ENCODE peak calls at places on chromosomes 6 and 20, in seven cellular contexts. I is PC-3, B is ascending aorta, M is cardiac muscle cell, S is body of pancreas, G is foreskin fibroblast, K is bronchial epithelial cell. U is an unnamed sample.
A peak's percentile ranks its signal among the peaks of the same experiment; 100 is the strongest.

GRCh38 chr6:157644043-157644810 is 178.8 kb upstream of the SNX9 start:
- DNase-seq in K (peak; percentile 5), I (peak; percentile 28), S (no peak), G (peak; percentile 68), B (no peak), M (peak; percentile 27), U (peak; percentile 64)

GRCh38 chr6:15464211-15464725 is 198.6 kb downstream of the DTNBP1 start:
- DNase-seq in K (no peak), S (peak; percentile 60), G (no peak), M (no peak), B (no peak), I (peak; percentile 54), U (peak; percentile 43)

GRCh38 chr6:111114484-111114883 is 27.2 kb downstream of the SLC16A10 start:
- DNase-seq in I (no peak), M (peak; percentile 16), B (no peak), S (no peak), G (no peak), K (no peak), U (no peak)

GRCh38 chr6:152121910-152122309 is 314.4 kb downstream of the ESR1 start:
- DNase-seq in B (no peak), K (no peak), M (no peak), G (no peak), I (no peak), S (peak; percentile 35), U (no peak)

GRCh38 chr6:104686550-104687155 is 173.1 kb downstream of the HACE1 start:
- DNase-seq in K (no peak), G (no peak), S (peak; percentile 20), B (no peak), M (no peak), I (no peak), U (no peak)

GRCh38 chr6:105991561-105992314 is 94.4 kb upstream of the PRDM1 start:
- DNase-seq in I (peak; percentile 22), S (peak; percentile 55), B (no peak), G (peak; percentile 24), K (peak; percentile 40), M (no peak), U (peak; percentile 39)

GRCh38 chr6:66094615-66095014 is 387.6 kb upstream of the EYS start:
- DNase-seq in I (no peak), K (no peak), G (no peak), M (no peak), S (no peak), B (no peak), U (no peak)

GRCh38 chr6:154164397-154164796 is 125.4 kb downstream of the OPRM1 start:
- DNase-seq in K (no peak), I (no peak), G (peak; percentile 73), S (peak; percentile 31), B (no peak), M (peak; percentile 95), U (no peak)

GRCh38 chr6:53165333-53165732 is 16.7 kb upstream of the GCM1 start:
- DNase-seq in I (no peak), M (no peak), B (no peak), S (no peak), G (no peak), K (no peak), U (no peak)

GRCh38 chr20:59123677-59124060 is 40.0 kb upstream of the ZNF831 start:
- DNase-seq in M (no peak), B (no peak), S (no peak), G (no peak), K (no peak), I (no peak), U (no peak)

GRCh38 chr6:151239603-151240035 is at the start of gene AKAP12:
- DNase-seq in G (peak; percentile 74), K (no peak), S (no peak), I (no peak), M (peak; percentile 71), B (peak; percentile 11), U (peak; percentile 15)

GRCh38 chr6:143329323-143329722 is 121.2 kb downstream of the ADAT2 start:
- DNase-seq in I (peak; percentile 52), G (no peak), K (peak; percentile 91), S (no peak), B (no peak), M (no peak), U (peak; percentile 86)

GRCh38 chr20:881051-881820 is 34.9 kb downstream of the ANGPT4 start:
- DNase-seq in K (peak; percentile 83), B (no peak), S (no peak), M (peak; percentile 57), G (peak; percentile 44), I (peak; percentile 72), U (peak; percentile 88)

GRCh38 chr20:51612896-51613295 is 70.4 kb upstream of the NFATC2 start:
- DNase-seq in B (no peak), G (no peak), M (no peak), I (no peak), S (no peak), K (no peak), U (no peak)

GRCh38 chr20:51613576-51613975 is 71.1 kb upstream of the NFATC2 start:
- DNase-seq in M (no peak), K (no peak), G (no peak), B (no peak), S (no peak), I (no peak), U (no peak)

GRCh38 chr20:51611625-51611890 is 69.0 kb upstream of the NFATC2 start:
- DNase-seq in M (no peak), I (no peak), K (no peak), S (no peak), B (no peak), G (no peak), U (no peak)

GRCh38 chr20:51610761-51611624 is 68.5 kb upstream of the NFATC2 start:
- DNase-seq in K (no peak), I (no peak), G (peak; percentile 32), M (no peak), B (no peak), S (no peak), U (no peak)

DNA sequence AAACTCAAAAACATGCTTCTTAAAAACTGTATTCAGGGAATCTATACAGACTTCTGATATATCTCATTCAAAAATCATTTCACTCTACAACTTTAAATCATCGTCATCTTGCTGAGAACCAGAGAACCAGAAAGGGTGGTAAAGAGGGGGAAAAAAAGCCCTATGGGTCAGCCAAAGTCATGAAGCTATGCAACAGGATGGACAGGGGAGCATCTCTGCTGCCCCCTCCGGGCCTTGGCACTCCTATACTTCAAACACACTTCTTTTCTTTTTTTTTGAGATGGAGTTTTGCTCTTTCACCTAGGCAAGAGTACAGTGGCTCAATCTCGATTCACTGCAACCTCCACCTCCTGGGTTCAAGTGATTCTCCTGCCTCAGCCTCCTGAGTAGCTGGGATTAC is 73.5 kb upstream of the NFATC2 start:
- DNase-seq in B (no peak), K (no peak), S (no peak), M (no peak), G (no peak), I (peak; percentile 30), U (no peak)
- TF ChIP-seq CTCF in B (no peak), K (no peak), S (no peak), M (no peak), G (no peak), I (peak; percentile 51), U (no peak)

GRCh38 chr20:36888880-36889516 is 13.1 kb downstream of the TLDC2 start:
- DNase-seq in B (no peak), K (no peak), M (no peak), S (no peak), I (no peak), G (no peak), U (no peak)

GRCh38 chr20:36885355-36885754 is 9.4 kb downstream of the TLDC2 start:
- DNase-seq in M (no peak), B (no peak), S (no peak), G (peak; percentile 10), I (peak; percentile 29), K (no peak), U (no peak)

GRCh38 chr20:36886859-36887778 is 11.2 kb downstream of the TLDC2 start:
- DNase-seq in I (peak; percentile 94), S (peak; percentile 88), M (peak; percentile 79), B (no peak), G (peak; percentile 90), K (peak; percentile 73), U (peak; percentile 84)

GRCh38 chr20:36890586-36890985 is 14.6 kb downstream of the TLDC2 start:
- DNase-seq in M (no peak), I (no peak), K (no peak), S (no peak), B (no peak), G (no peak), U (no peak)

GRCh38 chr20:36887779-36888133 is 11.8 kb downstream of the TLDC2 start:
- DNase-seq in S (no peak), M (peak; percentile 15), K (no peak), B (no peak), G (peak; percentile 60), I (no peak), U (no peak)
- H3K4me3 ChIP-seq in S (no peak overlapping the region), M (no peak overlapping the region), K (no peak overlapping the region), B (no peak overlapping the region), G (peak overlapping the region; percentile 55), I (no peak overlapping the region), U (no peak overlapping the region)

DNA sequence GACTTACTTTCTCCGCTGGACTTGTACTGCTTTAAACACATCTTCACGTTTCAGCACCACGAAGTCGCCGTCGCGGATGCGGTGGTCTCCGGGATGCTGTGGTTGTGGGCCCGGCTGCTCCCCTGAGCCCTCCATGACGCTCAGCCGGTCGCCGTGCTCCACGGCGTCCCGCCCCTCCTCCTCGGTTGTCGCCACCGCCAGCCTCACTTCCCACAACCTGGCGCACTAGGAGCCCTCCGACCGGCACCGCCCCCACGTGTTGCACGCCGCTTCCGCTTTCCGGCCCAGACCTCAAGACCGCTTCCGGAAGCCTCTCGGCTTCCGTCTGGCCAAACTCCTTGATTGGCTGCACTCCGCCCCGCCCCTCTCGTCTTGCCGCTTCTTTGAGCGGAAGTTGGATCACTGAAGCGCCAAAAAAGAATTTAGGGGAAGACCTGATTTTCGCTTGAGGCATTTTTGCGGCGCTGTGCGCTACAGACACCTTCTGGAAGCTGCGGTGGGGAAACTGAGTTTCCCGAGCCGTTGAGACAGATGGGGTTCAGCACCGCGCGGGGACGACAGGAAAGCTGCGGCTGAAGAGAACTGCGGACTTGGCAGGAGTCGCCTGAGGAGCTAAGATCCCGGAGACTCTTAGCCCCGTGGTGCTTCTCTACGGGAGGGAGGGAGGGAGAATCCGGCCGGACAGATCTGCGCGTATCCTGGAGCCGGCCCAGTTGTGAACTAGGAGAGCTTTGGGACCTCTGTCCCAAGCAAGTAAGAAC is at the start of the genes MCM8 and TRMT6:
- DNase-seq in B (peak; percentile 85), I (peak; percentile 99), M (peak; percentile 97), G (peak; percentile 98), S (peak; percentile 97), K (peak; percentile 92), U (peak; percentile 98)
- TF ChIP-seq CTCF in B (no peak), I (no peak), M (no peak), G (no peak), S (no peak), K (no peak), U (no peak)

GRCh38 chr20:36132802-36133211 is 21.7 kb upstream of the EPB41L1 start:
- DNase-seq in M (no peak), G (peak; percentile 22), B (no peak), S (no peak), K (no peak), I (no peak), U (no peak)
- H3K4me3 ChIP-seq in M (no peak overlapping the region), G (no peak overlapping the region), B (no peak overlapping the region), S (no peak overlapping the region), K (no peak overlapping the region), I (no peak overlapping the region), U (no peak overlapping the region)

U was measured in epithelial cell of esophagus.